ENCODE peak calls at places on chromosomes 5 and 9, in eight cellular contexts. O, K, L, X, J, A, P and S are unnamed samples.

GRCh38 chr5:130335116-130335515 is 430.9 kb downstream of the CHSY3 start:
- DNase-seq in O (no peak), K (peak; percentile 55), L (no peak), X (no peak), J (no peak), A (peak; percentile 11), P (peak; percentile 31), S (no peak)

GRCh38 chr5:142512680-142513042 is 173.2 kb downstream of the FGF1 start:
- DNase-seq in O (no peak), K (no peak), L (no peak), X (peak; percentile 21), J (no peak), A (peak; percentile 69), P (peak; percentile 53), S (no peak)

GRCh38 chr5:39779836-39780235 is 355.1 kb upstream of the DAB2 start:
- DNase-seq in O (no peak), K (peak; percentile 6), L (no peak), X (no peak), J (no peak), A (no peak), P (no peak), S (no peak)

GRCh38 chr5:157464518-157465171 is 4.6 kb downstream of the NIPAL4 start:
- DNase-seq in O (peak; percentile 83), K (no peak), L (no peak), X (peak; percentile 76), J (no peak), A (peak; percentile 97), P (peak; percentile 98), S (no peak)

GRCh38 chr9:135858491-135859185 is 48.7 kb downstream of the CAMSAP1 start:
- DNase-seq in O (no peak), K (no peak), L (no peak), X (no peak), J (no peak), A (peak; percentile 12), P (no peak), S (no peak)

GRCh38 chr5:64166201-64166959 is 737 bp downstream of the RNF180 start:
- DNase-seq in O (peak; percentile 62), K (peak; percentile 29), L (no peak), X (no peak), J (no peak), A (peak; percentile 34), P (no peak), S (no peak)

GRCh38 chr5:169626779-169627178 is 10.3 kb upstream of the DOCK2 start:
- DNase-seq in O (no peak), K (peak; percentile 75), L (no peak), X (no peak), J (no peak), A (peak; percentile 80), P (peak; percentile 77), S (no peak)

GRCh38 chr5:171492781-171493180 is 73.3 kb downstream of the FGF18 start:
- DNase-seq in O (no peak), K (no peak), L (no peak), X (peak; percentile 75), J (no peak), A (no peak), P (peak; percentile 52), S (no peak)

GRCh38 chr5:153404747-153405146 is 85.7 kb upstream of the GRIA1 start:
- DNase-seq in O (no peak), K (no peak), L (no peak), X (no peak), J (no peak), A (no peak), P (no peak), S (no peak)

GRCh38 chr5:134769206-134769605 is 10.6 kb downstream of the DDX46 start:
- DNase-seq in O (no peak), K (no peak), L (no peak), X (no peak), J (no peak), A (peak; percentile 12), P (no peak), S (no peak)

GRCh38 chr5:56910123-56910951 is 941 bp downstream of the SETD9 start:
- DNase-seq in O (peak; percentile 77), K (no peak), L (no peak), X (no peak), J (no peak), A (no peak), P (peak; percentile 46), S (peak; percentile 3)

GRCh38 chr9:98010450-98010849 is 27.3 kb downstream of the ANP32B start:
- DNase-seq in O (no peak), K (peak; percentile 82), L (no peak), X (no peak), J (no peak), A (peak; percentile 40), P (peak; percentile 56), S (no peak)

GRCh38 chr5:90861843-90862586 is 303.4 kb downstream of the ADGRV1 start:
- DNase-seq in O (no peak), K (no peak), L (no peak), X (no peak), J (no peak), A (no peak), P (no peak), S (no peak)

GRCh38 chr5:133202066-133202665 is 150.4 kb downstream of the HSPA4 start:
- DNase-seq in O (no peak), K (no peak), L (no peak), X (no peak), J (no peak), A (no peak), P (no peak), S (no peak)

GRCh38 chr5:77232959-77233358 is 22.5 kb downstream of the PDE8B start:
- DNase-seq in O (no peak), K (no peak), L (no peak), X (no peak), J (no peak), A (peak; percentile 5), P (no peak), S (no peak)

DNA sequence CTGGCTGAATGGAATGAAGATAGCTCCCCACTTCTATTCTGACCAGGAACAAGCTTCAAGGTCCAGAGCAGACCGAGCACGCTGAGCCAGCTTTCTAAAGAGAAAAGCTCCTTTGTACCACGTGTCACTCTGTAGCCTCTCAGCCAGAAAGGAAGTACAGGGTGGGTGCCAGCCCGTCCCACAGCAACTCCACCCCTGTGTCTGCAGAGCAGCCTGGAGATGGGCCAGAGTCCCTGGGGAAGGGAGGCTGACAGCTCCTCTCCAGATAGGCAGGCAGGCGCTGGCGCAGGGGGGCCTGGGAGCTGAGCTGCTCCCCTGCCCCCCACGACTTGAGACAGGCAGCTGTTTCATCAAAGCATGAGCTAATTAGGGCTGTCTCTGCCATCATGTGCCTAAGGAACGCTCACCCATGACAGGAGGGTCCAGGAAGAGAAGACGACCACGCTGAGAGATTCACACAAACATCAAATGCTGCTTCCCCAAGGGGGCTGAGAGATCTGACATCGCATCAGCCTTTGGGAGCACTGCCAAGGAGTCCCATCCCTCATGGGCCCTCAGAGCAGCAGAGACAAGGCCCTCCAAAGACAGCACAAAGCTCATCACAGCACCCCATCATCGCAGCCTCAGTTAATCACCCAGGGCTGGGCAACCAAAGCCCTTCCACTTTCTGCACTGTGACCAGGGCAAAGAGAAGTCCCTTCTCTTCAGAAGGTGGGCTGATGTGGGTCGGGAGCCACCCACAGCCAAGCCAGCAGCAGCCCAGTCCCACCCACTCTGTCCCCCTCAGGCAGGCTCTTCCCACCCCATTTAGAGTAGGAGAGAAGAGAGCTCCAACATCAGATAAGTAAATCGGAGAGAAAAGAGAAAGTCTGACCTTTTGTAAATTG is 78.5 kb upstream of the LRRTM2 start:
- DNase-seq in O (peak; percentile 96), K (peak; percentile 66), L (peak; percentile 80), X (no peak), J (peak; percentile 22), A (no peak), P (peak; percentile 43), S (no peak)
- H3K27ac ChIP-seq in O (peak overlapping the region; percentile 70), K (no peak overlapping the region), L (peak overlapping the region; percentile 96), X (no peak overlapping the region), J (no peak overlapping the region), A (no peak overlapping the region), P (peak overlapping the region; percentile 50), S (no peak overlapping the region)

GRCh38 chr5:113232667-113233066 is 202.1 kb downstream of the TSSK1B start:
- DNase-seq in O (no peak), K (peak; percentile 60), L (no peak), X (no peak), J (no peak), A (peak; percentile 21), P (no peak), S (no peak)
- H3K27ac ChIP-seq in O (no peak overlapping the region), K (no peak overlapping the region), L (no peak overlapping the region), X (no peak overlapping the region), J (no peak overlapping the region), A (no peak overlapping the region), P (no peak overlapping the region), S (no peak overlapping the region)

DNA sequence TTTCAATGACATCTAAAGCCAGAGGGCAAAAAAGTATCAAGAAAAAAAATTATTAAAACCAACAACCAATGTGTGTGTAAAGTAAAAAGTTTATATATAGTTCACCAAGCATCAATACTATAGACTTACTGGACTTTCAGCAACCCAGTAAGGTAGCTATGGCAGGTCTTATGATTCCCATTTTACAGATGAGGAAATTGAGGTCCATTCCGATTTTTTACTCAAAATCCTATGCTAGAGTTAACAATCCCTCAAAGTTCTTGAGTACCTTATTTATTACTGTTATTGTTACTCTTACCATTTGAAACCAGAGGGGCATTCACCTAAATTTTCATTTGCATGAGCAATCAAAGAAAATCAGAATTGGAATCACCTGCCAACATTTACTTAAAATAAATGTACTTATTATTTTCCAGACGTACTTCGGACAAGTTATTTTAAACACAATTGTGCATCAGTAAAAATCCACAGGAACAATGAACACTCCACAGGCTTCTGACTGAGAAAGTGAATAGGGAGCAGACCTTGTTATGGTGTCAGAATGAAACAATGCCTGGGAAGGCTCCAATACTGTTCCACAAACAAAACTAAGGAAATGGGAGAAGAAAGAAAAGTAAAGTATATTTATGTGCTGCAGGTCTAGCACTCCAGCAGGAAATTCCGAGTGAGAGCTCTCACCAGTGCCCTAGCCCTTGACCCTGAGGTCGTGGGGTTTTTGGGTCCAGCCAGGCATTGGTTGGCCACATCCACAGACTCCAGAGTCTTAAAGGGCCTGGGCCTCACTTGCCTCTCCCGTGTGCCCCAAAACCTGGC is 229.9 kb downstream of the PIK3R1 start:
- DNase-seq in O (no peak), K (peak; percentile 94), L (no peak), X (no peak), J (no peak), A (no peak), P (no peak), S (no peak)
- H3K27ac ChIP-seq in O (no peak overlapping the region), K (no peak overlapping the region), L (no peak overlapping the region), X (no peak overlapping the region), J (no peak overlapping the region), A (no peak overlapping the region), P (no peak overlapping the region), S (no peak overlapping the region)

GRCh38 chr5:175816348-175816747 is 55.0 kb upstream of the CPLX2 start:
- DNase-seq in O (no peak), K (no peak), L (no peak), X (peak; percentile 37), J (no peak), A (no peak), P (peak; percentile 73), S (no peak)
- H3K27ac ChIP-seq in O (no peak overlapping the region), K (no peak overlapping the region), L (no peak overlapping the region), X (no peak overlapping the region), J (no peak overlapping the region), A (no peak overlapping the region), P (peak overlapping the region; percentile 54), S (no peak overlapping the region)

GRCh38 chr5:117107859-117108258 is 533.2 kb upstream of the SEMA6A start:
- DNase-seq in O (no peak), K (no peak), L (no peak), X (no peak), J (no peak), A (no peak), P (no peak), S (no peak)
- H3K27ac ChIP-seq in O (no peak overlapping the region), K (no peak overlapping the region), L (no peak overlapping the region), X (no peak overlapping the region), J (no peak overlapping the region), A (no peak overlapping the region), P (no peak overlapping the region), S (no peak overlapping the region)